ENCODE peak calls at places on chromosomes 4 and X, in ten cellular contexts. A is posterior vena cava; P is fibroblast of villous mesenchyme; B is activated CD8-positive, alpha-beta memory T cell treated with anti-CD3 and anti-CD28 coated beads, Interleukin-2, amount 50 U/mL, for 4 hours; H is RCC 7860; F is lower leg skin; Y is activated T-helper 1 cell treated with anti-CD3 and anti-CD28 coated beads, Interleukin-2, amount 50 U/mL, for 16 hours; L is GM23248; U is MCF 10A; O is myocyte. Q is an unnamed sample.

GRCh38 chrX:73916931-73917657 is 354.1 kb downstream of the CHIC1 start:
- DNase-seq in O (peak), L (peak), H (peak), U (peak), B (no peak), Y (no peak), A (no peak), P (peak), F (no peak), Q (no peak)

GRCh38 chr4:107931775-107932321 is 499 bp downstream of the CYP2U1 start:
- DNase-seq in B (peak), P (no peak), Y (peak), F (peak), H (no peak), L (no peak), U (no peak), O (no peak), A (peak), Q (no peak)

GRCh38 chr4:109730294-109731051 is 603 bp upstream of the PLA2G12A start:
- DNase-seq in F (peak), A (peak), P (peak), L (peak), Y (no peak), H (peak), U (peak), B (no peak), O (no peak), Q (peak)

GRCh38 chrX:9997524-9997923 is 30.4 kb downstream of the CLDN34 start:
- DNase-seq in Y (peak), A (no peak), F (no peak), B (no peak), U (no peak), O (no peak), P (no peak), L (no peak), H (no peak), Q (no peak)

GRCh38 chr4:151227731-151228130 is 49.2 kb upstream of the PRSS48 start:
- DNase-seq in F (peak), B (no peak), O (peak), Y (no peak), A (peak), U (peak), L (peak), H (peak), P (peak), Q (no peak)

GRCh38 chrX:75303795-75304194 is 29.9 kb downstream of the UPRT start:
- DNase-seq in A (no peak), Y (no peak), H (no peak), U (no peak), O (peak), F (no peak), P (peak), L (peak), B (no peak), Q (no peak)

GRCh38 chr4:183175631-183176232 is 76.7 kb downstream of the WWC2 start:
- DNase-seq in H (peak), A (no peak), U (no peak), B (no peak), O (no peak), P (no peak), Y (no peak), F (no peak), L (peak), Q (no peak)

GRCh38 chrX:25191403-25191802 is 175.6 kb upstream of the ARX start:
- DNase-seq in O (no peak), H (no peak), U (peak), Y (no peak), P (no peak), L (no peak), A (no peak), B (no peak), F (no peak), Q (no peak)

GRCh38 chr4:4871267-4872147 is 12.0 kb downstream of the MSX1 start:
- DNase-seq in B (no peak), Y (no peak), U (no peak), H (no peak), L (no peak), F (no peak), A (peak), O (no peak), P (no peak), Q (no peak)

GRCh38 chr4:147865926-147866325 is 134.0 kb downstream of the ARHGAP10 start:
- DNase-seq in P (peak), B (no peak), F (no peak), A (no peak), L (peak), H (no peak), Y (no peak), O (no peak), U (no peak), Q (no peak)

GRCh38 chrX:915427-916234 is 285.0 kb downstream of the SHOX start:
- DNase-seq in U (no peak), O (no peak), A (no peak), Y (no peak), H (no peak), L (no peak), P (no peak), B (no peak), F (no peak), Q (peak)

GRCh38 chr4:7252510-7253340 is 60.4 kb downstream of the SORCS2 start:
- DNase-seq in U (no peak), H (no peak), Y (no peak), A (no peak), F (no peak), P (no peak), O (no peak), L (no peak), B (no peak), Q (no peak)

GRCh38 chr4:186606593-186606992 is 51.2 kb upstream of the MTNR1A start:
- DNase-seq in L (no peak), P (peak), A (no peak), H (no peak), Y (no peak), F (no peak), U (peak), O (peak), B (no peak), Q (no peak)